ENCODE peak calls at places on chromosomes 4 and X, in seven cellular contexts. E is K562, Q is HepG2, C is HCT116, D is SK-N-SH, P is H1, W is GM12878. N is an unnamed sample.

GRCh38 chr4:7384003-7384928 is 50.5 kb downstream of the PSAPL1 start:
- DNase-seq in D (peak), W (no peak), C (no peak), Q (no peak), P (no peak), E (no peak), N (no peak)

GRCh38 chr4:184688447-184688846 is 38.9 kb downstream of the PRIMPOL start:
- DNase-seq in Q (no peak), C (peak), W (no peak), D (no peak), P (peak), E (no peak), N (no peak)

GRCh38 chrX:131975851-131976250 is 47.3 kb upstream of the STK26 start:
- DNase-seq in W (no peak), P (no peak), E (no peak), Q (no peak), C (no peak), D (no peak), N (no peak)

GRCh38 chr4:147830987-147831386 is 99.1 kb downstream of the ARHGAP10 start:
- DNase-seq in E (no peak), W (no peak), C (no peak), D (no peak), Q (no peak), P (no peak), N (no peak)

GRCh38 chr4:184099033-184099432 is 118.6 kb downstream of the ENPP6 start:
- DNase-seq in C (no peak), Q (no peak), P (no peak), E (no peak), D (no peak), W (no peak), N (no peak)

GRCh38 chr4:108425988-108426387 is 194.4 kb upstream of the RPL34 start:
- DNase-seq in P (no peak), E (no peak), D (no peak), W (no peak), C (no peak), Q (no peak), N (no peak)

GRCh38 chr4:134518574-134519217 is 317.1 kb upstream of the PABPC4L start:
- DNase-seq in P (no peak), W (no peak), D (no peak), E (no peak), Q (no peak), C (no peak), N (no peak)

GRCh38 chr4:62940229-62940628 is 1469.0 kb downstream of the TECRL start:
- DNase-seq in D (no peak), Q (peak), C (no peak), P (no peak), W (no peak), E (no peak), N (no peak)

GRCh38 chr4:164807611-164808010 is 53.7 kb downstream of the SMIM31 start:
- DNase-seq in P (peak), D (no peak), W (no peak), Q (peak), C (no peak), E (no peak), N (no peak)

GRCh38 chrX:66046612-66047235 is 6.8 kb upstream of the VSIG4 start:
- DNase-seq in E (peak), C (no peak), W (peak), D (no peak), P (no peak), Q (no peak), N (no peak)

GRCh38 chrX:42714981-42715688 is 62.8 kb downstream of the PPP1R2C start:
- DNase-seq in W (no peak), E (peak), P (peak), C (no peak), Q (peak), D (peak), N (peak)

GRCh38 chr4:23887989-23888388 is 1.9 kb downstream of the PPARGC1A start:
- DNase-seq in C (no peak), W (no peak), E (no peak), Q (no peak), D (no peak), P (no peak), N (no peak)

GRCh38 chr4:104491396-104491821 is 3.3 kb downstream of the CXXC4 start:
- DNase-seq in C (no peak), P (no peak), W (no peak), Q (no peak), E (peak), D (peak), N (no peak)

GRCh38 chrX:41684138-41684537 is 4.6 kb upstream of the GPR34 start:
- DNase-seq in C (no peak), Q (no peak), E (no peak), D (no peak), P (no peak), W (no peak), N (no peak)

GRCh38 chr4:68476191-68476590 is 28.9 kb downstream of the TMPRSS11E start:
- DNase-seq in E (no peak), D (peak), Q (no peak), W (no peak), C (no peak), P (no peak), N (no peak)

GRCh38 chr4:144754562-144755410 is 108.8 kb downstream of the HHIP start:
- DNase-seq in W (no peak), Q (no peak), D (no peak), C (peak), P (no peak), E (no peak), N (peak)

GRCh38 chr4:108146346-108146745 is 22.4 kb downstream of the LEF1 start:
- DNase-seq in E (no peak), C (no peak), P (no peak), Q (no peak), D (no peak), W (no peak), N (no peak)

GRCh38 chr4:83282049-83282535 is 2.5 kb downstream of the COQ2 start:
- DNase-seq in C (peak), D (peak), E (peak), P (no peak), W (no peak), Q (peak), N (peak)

GRCh38 chrX:129717902-129718301 is 20.9 kb upstream of the XPNPEP2 start:
- DNase-seq in P (no peak), W (no peak), D (no peak), Q (no peak), E (no peak), C (no peak), N (no peak)

GRCh38 chrX:15336023-15336413 is 695 bp upstream of the PIGA start:
- DNase-seq in Q (no peak), W (no peak), P (no peak), E (peak), C (no peak), D (peak), N (no peak)

GRCh38 chr4:113013746-113014145 is 35.7 kb upstream of the ANK2 start:
- DNase-seq in P (no peak), Q (no peak), D (no peak), C (no peak), E (no peak), W (no peak), N (no peak)

GRCh38 chrX:152658302-152658701 is 20.6 kb downstream of the GABRQ start:
- DNase-seq in D (peak), Q (no peak), W (no peak), E (no peak), P (no peak), C (no peak), N (no peak)

GRCh38 chr4:152104846-152105462 is 344.1 kb upstream of the GATB start:
- DNase-seq in C (no peak), W (no peak), E (no peak), Q (no peak), P (no peak), D (no peak), N (no peak)

GRCh38 chr4:1490906-1491629 is 84.8 kb upstream of the NKX1-1 start:
- DNase-seq in Q (no peak), C (no peak), P (no peak), E (no peak), D (peak), W (no peak), N (no peak)

GRCh38 chr4:1488831-1489638 is 82.8 kb upstream of the NKX1-1 start:
- DNase-seq in P (no peak), E (no peak), C (no peak), W (no peak), Q (no peak), D (no peak), N (no peak)

GRCh38 chr4:1488357-1488756 is 82.1 kb upstream of the NKX1-1 start:
- DNase-seq in C (no peak), P (no peak), D (no peak), E (no peak), Q (no peak), W (no peak), N (no peak)

GRCh38 chr4:1490011-1490905 is 84.0 kb upstream of the NKX1-1 start:
- DNase-seq in P (no peak), D (peak), W (no peak), Q (no peak), C (no peak), E (no peak), N (no peak)

DNA sequence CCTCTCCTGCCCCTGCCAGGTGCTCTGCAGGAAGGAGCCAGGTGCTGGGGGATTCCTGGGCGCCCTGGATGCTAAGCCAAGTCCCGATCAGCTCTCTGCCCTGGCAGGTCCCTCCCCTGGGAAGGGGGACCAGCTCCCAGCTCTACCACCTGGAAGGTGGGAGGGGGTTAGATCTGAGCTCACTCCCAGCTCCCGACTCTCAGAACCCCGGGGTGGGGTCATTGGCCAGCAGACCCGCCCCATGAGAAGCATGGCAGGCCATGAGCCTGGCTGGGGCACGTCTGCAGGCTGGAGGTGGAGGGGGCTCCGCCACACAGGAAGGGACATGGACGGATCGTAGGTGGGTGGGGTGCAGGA is 83.4 kb upstream of the NKX1-1 start:
- DNase-seq in P (no peak), Q (no peak), E (no peak), C (no peak), W (no peak), D (no peak), N (no peak)
- TF ChIP-seq JUND in P (no peak), Q (no peak), E (no peak), C (no peak), W (no peak), D (no peak), N (no peak)

DNA sequence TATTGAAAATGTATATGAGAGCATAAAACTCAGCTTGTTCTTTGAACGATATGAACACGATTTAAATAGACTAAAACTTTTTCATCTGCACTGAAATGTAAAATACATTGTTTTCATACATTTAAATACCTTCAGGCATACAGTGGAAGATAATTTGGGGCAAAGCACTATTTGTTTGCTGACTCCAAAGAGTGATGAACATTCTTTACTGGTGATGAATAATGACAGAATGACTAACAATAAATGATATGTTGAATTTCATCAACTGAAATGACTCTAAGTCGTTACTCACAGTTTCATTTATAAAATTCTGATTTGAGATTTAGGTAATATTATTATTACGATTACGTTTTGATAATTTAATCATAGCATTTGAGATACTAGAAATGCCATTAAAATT is 1160.1 kb downstream of the NLGN4X start:
- DNase-seq in D (no peak), W (no peak), Q (no peak), E (no peak), C (no peak), P (no peak), N (no peak)
- TF ChIP-seq JUND in D (no peak), W (no peak), Q (no peak), E (no peak), C (no peak), P (no peak), N (no peak)

GRCh38 chr4:166143227-166143626 is 270.2 kb downstream of the TLL1 start:
- DNase-seq in W (no peak), D (no peak), E (no peak), P (no peak), Q (no peak), C (no peak), N (no peak)
- TF ChIP-seq JUND in W (no peak), D (no peak), E (no peak), P (no peak), Q (no peak), C (no peak), N (no peak)

DNA sequence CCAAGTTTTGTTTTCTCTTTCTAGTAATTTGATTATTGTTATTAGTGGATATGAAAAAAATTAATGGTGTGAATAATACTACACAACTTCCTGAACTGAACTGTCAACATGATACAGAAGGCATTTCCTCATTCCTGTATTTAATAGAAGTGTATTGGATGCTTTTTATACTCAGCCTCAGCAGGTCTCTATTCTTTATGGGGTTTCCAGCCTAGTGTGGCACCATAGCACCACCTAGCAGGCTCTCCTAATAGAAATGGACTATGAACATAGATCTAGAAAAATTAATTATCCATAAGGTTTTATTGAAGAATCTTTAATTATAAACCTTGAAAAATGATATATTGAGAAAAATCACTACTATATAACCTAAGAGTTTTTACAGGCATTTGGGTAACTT is 52.4 kb downstream of the GLRB start:
- DNase-seq in Q (no peak), D (peak), E (no peak), P (no peak), W (no peak), C (peak), N (peak)
- TF ChIP-seq JUND in Q (no peak), D (no peak), E (no peak), P (no peak), W (no peak), C (no peak), N (no peak)

N was measured in T47D.